ENCODE peak calls at places on chromosomes 1 and 21, in seven cellular contexts. G is mucosa of descending colon, A is A549, E is gastrocnemius medialis, L is pancreas, O is GM12878, C is heart left ventricle. R is an unnamed sample.
A peak's percentile ranks its signal among the peaks of the same experiment; 100 is the strongest.

GRCh38 chr1:158819461-158820443 is 11.4 kb upstream of the MNDA start:
- ATAC-seq in L (no peak), C (no peak), E (no peak), O (peak; percentile 90), G (peak; percentile 54), A (no peak), R (no peak)

GRCh38 chr1:71357708-71358107 is 276.9 kb upstream of the ZRANB2 start:
- ATAC-seq in E (no peak), C (no peak), A (no peak), G (no peak), L (no peak), O (peak; percentile 49), R (no peak)

GRCh38 chr1:111987502-111987901 is 2.0 kb downstream of the KCND3 start:
- ATAC-seq in E (no peak), O (no peak), A (no peak), G (no peak), C (peak; percentile 77), L (no peak), R (peak; percentile 28)

GRCh38 chr1:8497196-8497878 is 179.4 kb downstream of the SLC45A1 start:
- ATAC-seq in L (no peak), O (peak; percentile 25), G (peak; percentile 50), C (peak; percentile 34), E (peak; percentile 92), A (peak; percentile 31), R (peak; percentile 89)

GRCh38 chr1:175433586-175434267 is 241.2 kb upstream of the KIAA0040 start:
- ATAC-seq in O (no peak), C (no peak), G (no peak), L (peak; percentile 31), A (no peak), E (no peak), R (no peak)

GRCh38 chr1:214506972-214507431 is 44.4 kb downstream of the PTPN14 start:
- ATAC-seq in O (peak; percentile 82), G (peak; percentile 97), A (peak; percentile 89), L (peak; percentile 53), C (no peak), E (no peak), R (no peak)

GRCh38 chr21:28196981-28197380 is 795.7 kb downstream of the LTN1 start:
- ATAC-seq in G (no peak), E (no peak), O (no peak), C (no peak), L (no peak), A (no peak), R (no peak)

GRCh38 chr1:62384276-62385005 is 52.4 kb upstream of the USP1 start:
- ATAC-seq in C (peak; percentile 93), A (no peak), L (peak; percentile 66), O (no peak), E (no peak), G (peak; percentile 82), R (peak; percentile 70)

GRCh38 chr1:19495000-19495656 is 9.8 kb upstream of the CAPZB start:
- ATAC-seq in L (no peak), O (no peak), G (no peak), E (peak; percentile 81), C (peak; percentile 96), A (no peak), R (peak; percentile 72)

GRCh38 chr1:243475966-243476365 is 220.1 kb downstream of the SDCCAG8 start:
- ATAC-seq in O (no peak), E (no peak), A (peak; percentile 55), G (no peak), L (no peak), C (no peak), R (no peak)

GRCh38 chr1:248804771-248805681 is 20.7 kb downstream of the SH3BP5L start:
- ATAC-seq in C (peak; percentile 66), G (peak; percentile 70), A (peak; percentile 9), O (peak; percentile 87), L (no peak), E (no peak), R (peak; percentile 44)

GRCh38 chr1:204280099-204280498 is 66.3 kb upstream of the GOLT1A start:
- ATAC-seq in L (no peak), C (no peak), G (no peak), A (no peak), O (no peak), E (no peak), R (no peak)

GRCh38 chr1:154608522-154609294 is 722 bp upstream of the ADAR start:
- ATAC-seq in A (peak; percentile 74), C (peak; percentile 66), L (peak; percentile 53), G (peak; percentile 48), E (peak; percentile 42), O (peak; percentile 35), R (peak; percentile 57)

GRCh38 chr1:161718559-161719324 is 2.6 kb upstream of the FCRLB start:
- ATAC-seq in G (peak; percentile 20), O (peak; percentile 82), A (no peak), C (no peak), L (no peak), E (no peak), R (no peak)

GRCh38 chr1:226788965-226789364 is 49.9 kb upstream of the ITPKB start:
- ATAC-seq in G (no peak), A (no peak), C (no peak), E (no peak), L (no peak), O (peak; percentile 80), R (no peak)

GRCh38 chr1:201724760-201725105 is 104.2 kb upstream of the IPO9 start:
- ATAC-seq in L (no peak), A (no peak), C (peak; percentile 2), O (no peak), G (peak; percentile 16), E (no peak), R (no peak)

GRCh38 chr1:86981482-86982311 is 67.3 kb downstream of the HS2ST1 start:
- ATAC-seq in O (no peak), C (no peak), E (no peak), A (no peak), G (no peak), L (no peak), R (no peak)

GRCh38 chr1:192550922-192551534 is 24.5 kb upstream of the RGS1 start:
- ATAC-seq in L (no peak), A (peak; percentile 71), C (peak; percentile 13), G (peak; percentile 48), O (peak; percentile 56), E (no peak), R (no peak)

GRCh38 chr1:62687903-62688686 is at the start of gene DOCK7:
- ATAC-seq in A (peak; percentile 94), O (peak; percentile 77), C (peak; percentile 86), E (peak; percentile 93), G (peak; percentile 87), L (peak; percentile 92), R (peak; percentile 95)

GRCh38 chr1:98104285-98104684 is 183.5 kb upstream of the DPYD start:
- ATAC-seq in L (no peak), O (no peak), A (peak; percentile 36), E (no peak), C (no peak), G (no peak), R (no peak)

GRCh38 chr21:40169971-40170370 is 302.7 kb downstream of the PCP4 start:
- ATAC-seq in A (no peak), E (no peak), G (no peak), C (no peak), L (no peak), O (no peak), R (no peak)
- H3K9me3 ChIP-seq in A (no peaks in the 10 kb centered on the region), E (no peaks in the 10 kb centered on the region), G (no peaks in the 10 kb centered on the region), C (no peaks in the 10 kb centered on the region), L (no peaks in the 10 kb centered on the region), O (no peaks in the 10 kb centered on the region), R (no peaks in the 10 kb centered on the region)

DNA sequence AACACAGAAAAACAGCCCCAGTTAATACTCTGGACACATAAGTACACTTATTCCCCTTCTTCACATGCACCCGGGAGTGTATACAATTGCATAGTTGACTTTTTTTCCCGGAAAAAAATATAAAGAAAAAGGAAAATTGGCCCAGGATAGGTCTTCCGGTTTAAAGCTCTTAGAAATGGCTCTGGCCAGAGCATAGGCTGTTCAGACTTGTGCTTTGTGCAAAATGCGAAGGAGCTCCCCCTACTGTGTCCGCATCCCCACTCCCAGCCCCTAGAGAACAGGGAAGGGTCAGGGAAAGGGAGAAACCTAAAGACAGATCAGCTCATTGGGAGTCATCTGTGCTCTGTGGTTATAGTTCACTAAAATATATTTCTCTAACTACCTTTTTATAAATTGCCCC is 5.5 kb upstream of the MTMR11 start:
- ATAC-seq in A (peak; percentile 69), E (no peak), G (peak; percentile 31), O (no peak), L (no peak), C (peak; percentile 51), R (no peak)
- H3K9me3 ChIP-seq in A (no peaks in the 10 kb centered on the region), E (no peaks in the 10 kb centered on the region), G (no peaks in the 10 kb centered on the region), O (no peaks in the 10 kb centered on the region), L (no peaks in the 10 kb centered on the region), C (no peaks in the 10 kb centered on the region), R (no peaks in the 10 kb centered on the region)

GRCh38 chr1:155695107-155695506 is 6.2 kb downstream of the DAP3 start:
- ATAC-seq in E (peak; percentile 94), O (no peak), A (no peak), C (no peak), G (no peak), L (peak; percentile 81), R (no peak)

GRCh38 chr1:155691992-155692528 is 3.2 kb downstream of the DAP3 start:
- ATAC-seq in E (no peak), G (no peak), O (no peak), L (no peak), A (no peak), C (no peak), R (no peak)

GRCh38 chr1:155696524-155696923 is 7.6 kb downstream of the DAP3 start:
- ATAC-seq in G (no peak), A (no peak), C (no peak), L (no peak), E (no peak), O (no peak), R (no peak)

GRCh38 chr1:155695608-155696007 is 6.7 kb downstream of the DAP3 start:
- ATAC-seq in A (no peak), L (no peak), C (no peak), E (no peak), O (no peak), G (no peak), R (no peak)

GRCh38 chr1:155694167-155694566 is 5.3 kb downstream of the DAP3 start:
- ATAC-seq in E (no peak), A (no peak), C (peak; percentile 23), O (no peak), L (no peak), G (no peak), R (no peak)
- H3K9me3 ChIP-seq in E (no peaks in the 10 kb centered on the region), A (no peaks in the 10 kb centered on the region), C (no peaks in the 10 kb centered on the region), O (peaks cover 4% of the 10 kb centered on the region), L (no peaks in the 10 kb centered on the region), G (peaks cover 6% of the 10 kb centered on the region), R (no peaks in the 10 kb centered on the region)

DNA sequence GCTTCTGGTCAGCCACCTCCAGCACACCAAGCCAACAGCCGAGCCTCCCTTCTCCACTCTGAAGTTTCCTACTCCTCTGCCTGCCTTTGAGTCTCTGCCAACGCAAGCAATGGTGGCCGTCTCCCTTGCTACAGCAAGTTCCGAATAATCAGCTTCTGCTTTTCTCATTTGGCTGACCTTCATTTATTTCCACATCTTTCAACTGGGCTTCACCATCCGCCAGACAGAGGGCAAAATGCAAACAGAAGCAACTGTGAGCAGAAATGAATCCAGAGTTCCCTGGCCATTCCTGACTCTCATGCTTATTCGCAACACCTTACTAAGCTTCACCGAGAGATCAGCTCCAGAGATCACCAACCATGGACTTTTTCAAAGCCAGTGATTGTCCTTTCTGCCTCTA is 621.0 kb downstream of the NPHP4 start:
- ATAC-seq in E (no peak), L (no peak), O (no peak), C (no peak), A (no peak), G (no peak), R (no peak)
- H3K9me3 ChIP-seq in E (no peaks in the 10 kb centered on the region), L (no peaks in the 10 kb centered on the region), O (no peaks in the 10 kb centered on the region), C (no peaks in the 10 kb centered on the region), A (no peaks in the 10 kb centered on the region), G (peaks cover 3% of the 10 kb centered on the region), R (no peaks in the 10 kb centered on the region)

R was measured in gastroesophageal sphincter.